ENCODE peak calls at places on chromosomes 11 and 22, in five cellular contexts. H is astrocyte of the cerebellum; E is stimulated activated CD4-positive, alpha-beta T cell treated with anti-CD3 and anti-CD28 coated beads, Interleukin-12 subunit alpha, Interleukin-12 subunit beta, amount 100 ng/mL, for 48 hours; S is NCI-H1436; M is endothelial cell. R is an unnamed sample.

GRCh38 chr11:122733301-122733686 is 77.8 kb downstream of the UBASH3B start:
- DNase-seq in H (no peak), E (no peak), S (no peak), M (no peak), R (no peak)

GRCh38 chr22:29780781-29781676 is 13.9 kb downstream of the UQCR10 start:
- DNase-seq in H (peak), E (no peak), S (no peak), M (no peak), R (no peak)

GRCh38 chr11:79419120-79419519 is 21.7 kb downstream of the TENM4 start:
- DNase-seq in H (no peak), E (no peak), S (no peak), M (no peak), R (no peak)

GRCh38 chr22:32617271-32617670 is 142.7 kb downstream of the FBXO7 start:
- DNase-seq in H (no peak), E (no peak), S (no peak), M (no peak), R (no peak)

GRCh38 chr22:32204856-32205722 is at the start of gene RFPL2:
- DNase-seq in H (peak), E (no peak), S (peak), M (peak), R (no peak)

GRCh38 chr22:48864748-48865147 is 962.9 kb downstream of the BRD1 start:
- DNase-seq in H (no peak), E (no peak), S (no peak), M (no peak), R (no peak)

GRCh38 chr22:19845369-19845722 is 9.3 kb downstream of the GNB1L start:
- DNase-seq in H (no peak), E (no peak), S (no peak), M (no peak), R (no peak)

GRCh38 chr11:122108192-122108799 is 7.7 kb downstream of the BLID start:
- DNase-seq in H (no peak), E (peak), S (no peak), M (peak), R (no peak)

GRCh38 chr22:35480143-35480542 is 60.5 kb upstream of the RASD2 start:
- DNase-seq in H (peak), E (no peak), S (no peak), M (no peak), R (peak)

GRCh38 chr11:62919898-62920640 is 1.1 kb downstream of the CHRM1 start:
- DNase-seq in H (no peak), E (no peak), S (no peak), M (no peak), R (no peak)

GRCh38 chr11:5136246-5136645 is 1.9 kb downstream of the OR52A5 start:
- DNase-seq in H (no peak), E (no peak), S (no peak), M (no peak), R (no peak)

GRCh38 chr22:48952256-48953102 is 875.2 kb downstream of the BRD1 start:
- DNase-seq in H (no peak), E (no peak), S (no peak), M (no peak), R (no peak)

GRCh38 chr22:24499706-24500105 is 4.6 kb downstream of the UPB1 start:
- DNase-seq in H (no peak), E (no peak), S (no peak), M (no peak), R (no peak)

GRCh38 chr22:36862251-36863242 is 1.7 kb downstream of the NCF4 start:
- DNase-seq in H (no peak), E (no peak), S (no peak), M (no peak), R (peak)

GRCh38 chr22:38167988-38168407 is 13.6 kb downstream of the PLA2G6 start:
- DNase-seq in H (no peak), E (no peak), S (no peak), M (no peak), R (no peak)

GRCh38 chr11:69674267-69674885 is 777 bp downstream of the LTO1 start:
- DNase-seq in H (peak), E (no peak), S (no peak), M (no peak), R (no peak)

GRCh38 chr11:117931971-117932370 is 2.8 kb upstream of the TMPRSS13 start:
- DNase-seq in H (no peak), E (peak), S (no peak), M (no peak), R (peak)

GRCh38 chr11:124612045-124612444 is 817 bp downstream of the PANX3 start:
- DNase-seq in H (no peak), E (no peak), S (no peak), M (no peak), R (no peak)

GRCh38 chr11:133833101-133833898 is 12.0 kb downstream of the SPATA19 start:
- DNase-seq in H (no peak), E (no peak), S (no peak), M (no peak), R (no peak)

GRCh38 chr11:70488171-70488570 is 89.8 kb downstream of the CTTN start:
- DNase-seq in H (no peak), E (no peak), S (no peak), M (no peak), R (no peak)

R was measured in stimulated activated naive B cell treated with anti-CD40 and anti-IgM and Interleukin-4, amounts not matched to agents 10 μg/mL and 1 μg/mL and 100 μg/mL, for 72 hours.